ENCODE peak calls at places on chromosome 2, in four cellular contexts. Z is HCEC 1CT, C is bronchial epithelial cell, J is mucosa of gallbladder. X is an unnamed sample.

GRCh38 chr2:73984203-73984921 is at the start of gene TET3:
- DNase-seq in Z (no peak), C (no peak), J (no peak), X (peak)

GRCh38 chr2:16487686-16488085 is 177.9 kb downstream of the CYRIA start:
- DNase-seq in C (peak), Z (no peak), J (no peak), X (peak)

GRCh38 chr2:23373666-23374065 is 11.3 kb upstream of the KLHL29 start:
- DNase-seq in C (no peak), J (no peak), Z (no peak), X (no peak)

GRCh38 chr2:221176666-221177065 is 395.4 kb downstream of the EPHA4 start:
- DNase-seq in C (no peak), Z (no peak), J (no peak), X (no peak)

GRCh38 chr2:37920570-37920969 is 4.5 kb upstream of the RMDN2 start:
- DNase-seq in J (no peak), Z (peak), C (peak), X (peak)

GRCh38 chr2:178229927-178230326 is 35.6 kb downstream of the OSBPL6 start:
- DNase-seq in C (peak), Z (no peak), J (no peak), X (no peak)

GRCh38 chr2:187422277-187422676 is 25.8 kb downstream of the CALCRL start:
- DNase-seq in Z (no peak), J (no peak), C (peak), X (no peak)

GRCh38 chr2:27960237-27960912 is 69.8 kb downstream of the BABAM2 start:
- DNase-seq in C (peak), Z (peak), J (no peak), X (no peak)

GRCh38 chr2:71700041-71700879 is 246.9 kb downstream of the DYSF start:
- DNase-seq in Z (no peak), C (no peak), J (no peak), X (no peak)

GRCh38 chr2:71422786-71423185 is 30.6 kb upstream of the DYSF start:
- DNase-seq in C (no peak), J (no peak), Z (no peak), X (no peak)

GRCh38 chr2:121128741-121129659 is 156.0 kb downstream of the TFCP2L1 start:
- DNase-seq in J (peak), C (peak), Z (no peak), X (peak)

GRCh38 chr2:193793914-193794313 is 1599.2 kb upstream of the TMEFF2 start:
- DNase-seq in Z (peak), J (no peak), C (peak), X (no peak)

GRCh38 chr2:119265693-119266066 is 42.0 kb downstream of the STEAP3 start:
- DNase-seq in Z (no peak), J (no peak), C (no peak), X (no peak)

GRCh38 chr2:37875332-37875976 is 49.6 kb upstream of the RMDN2 start:
- DNase-seq in Z (no peak), C (no peak), J (no peak), X (no peak)

GRCh38 chr2:195367713-195368529 is 289.1 kb upstream of the SLC39A10 start:
- DNase-seq in J (no peak), C (no peak), Z (no peak), X (no peak)

GRCh38 chr2:109005686-109006204 is 16.7 kb upstream of the EDAR start:
- DNase-seq in J (no peak), C (no peak), Z (no peak), X (no peak)

GRCh38 chr2:82740527-82740926 is 1718.6 kb downstream of the SUCLG1 start:
- DNase-seq in Z (no peak), C (no peak), J (no peak), X (no peak)

GRCh38 chr2:241035818-241036396 is 37.5 kb downstream of the SNED1 start:
- DNase-seq in C (no peak), J (no peak), Z (no peak), X (no peak)

GRCh38 chr2:42064417-42064942 is 16.7 kb downstream of the PKDCC start:
- DNase-seq in Z (peak), C (no peak), J (peak), X (no peak)

GRCh38 chr2:36530178-36530982 is 67.6 kb downstream of the FEZ2 start:
- DNase-seq in J (no peak), C (peak), Z (peak), X (no peak)

GRCh38 chr2:60068755-60069154 is 484.7 kb downstream of the BCL11A start:
- DNase-seq in C (no peak), Z (no peak), J (no peak), X (no peak)

GRCh38 chr2:215779912-215780311 is 233.4 kb downstream of the MREG start:
- DNase-seq in J (no peak), C (no peak), Z (no peak), X (no peak)

GRCh38 chr2:191376981-191377629 is 131.9 kb downstream of the MYO1B start:
- DNase-seq in Z (peak), J (peak), C (peak), X (peak)

GRCh38 chr2:72116081-72116533 is 31.6 kb downstream of the CYP26B1 start:
- DNase-seq in C (peak), Z (no peak), J (no peak), X (no peak)

GRCh38 chr2:23624378-23624777 is 239.4 kb downstream of the KLHL29 start:
- DNase-seq in C (no peak), J (no peak), Z (no peak), X (no peak)

GRCh38 chr2:36615214-36615613 is 17.2 kb upstream of the FEZ2 start:
- DNase-seq in C (no peak), J (no peak), Z (peak), X (no peak)

GRCh38 chr2:45790157-45790723 is 138.8 kb downstream of the PRKCE start:
- DNase-seq in Z (no peak), J (no peak), C (no peak), X (no peak)

GRCh38 chr2:192123847-192124246 is 70.9 kb downstream of the TMEFF2 start:
- DNase-seq in Z (no peak), C (no peak), J (no peak), X (no peak)

GRCh38 chr2:74925361-74925786 is 33.1 kb upstream of the POLE4 start:
- DNase-seq in C (no peak), J (no peak), Z (no peak), X (no peak)